ENCODE peak calls at places on chromosomes 4 and X, in nine cellular contexts. P is RPMI7951, Y is NCI-H1092 treated with DMSO at 0.1 percent for 48 hours, M is NCI-H1105, G is fibroblast of lung, N is ureter, B is ACHN, W is nucleus accumbens, S is GM13976. K is an unnamed sample.

GRCh38 chr4:153318696-153319320 is 25.7 kb upstream of the MND1 start:
- DNase-seq in P (peak), Y (peak), M (peak), G (peak), N (no peak), B (peak), W (no peak), S (peak), K (no peak)

GRCh38 chr4:3402409-3403103 is 39.2 kb upstream of the HGFAC start:
- DNase-seq in P (peak), Y (no peak), M (no peak), G (peak), N (peak), B (no peak), W (no peak), S (no peak), K (no peak)

GRCh38 chrX:119062750-119063374 is 9.9 kb upstream of the CT47C1 start:
- DNase-seq in P (peak), Y (no peak), M (no peak), G (peak), N (no peak), B (no peak), W (no peak), S (no peak), K (no peak)

GRCh38 chr4:7052923-7053715 is 9.9 kb downstream of the TADA2B start:
- DNase-seq in P (no peak), Y (no peak), M (no peak), G (peak), N (no peak), B (no peak), W (peak), S (no peak), K (no peak)

GRCh38 chr4:18935956-18936355 is 914.4 kb upstream of the LCORL start:
- DNase-seq in P (no peak), Y (no peak), M (no peak), G (peak), N (no peak), B (no peak), W (no peak), S (no peak), K (no peak)

GRCh38 chr4:165208741-165209388 is 1.5 kb downstream of the KLHL2 start:
- DNase-seq in P (no peak), Y (peak), M (peak), G (peak), N (no peak), B (peak), W (no peak), S (no peak), K (no peak)

GRCh38 chrX:149495573-149496071 is 9.5 kb downstream of the IDS start:
- DNase-seq in P (peak), Y (no peak), M (no peak), G (peak), N (no peak), B (peak), W (no peak), S (no peak), K (no peak)

GRCh38 chr4:99815597-99816011 is 1.0 kb upstream of the DAPP1 start:
- DNase-seq in P (no peak), Y (no peak), M (peak), G (no peak), N (peak), B (no peak), W (no peak), S (no peak), K (no peak)

GRCh38 chr4:168710353-168710946 is 213.6 kb downstream of the PALLD start:
- DNase-seq in P (peak), Y (no peak), M (no peak), G (peak), N (no peak), B (peak), W (no peak), S (no peak), K (no peak)

GRCh38 chrX:39639871-39640270 is 457.9 kb downstream of the BCOR start:
- DNase-seq in P (no peak), Y (no peak), M (no peak), G (no peak), N (no peak), B (no peak), W (no peak), S (no peak), K (no peak)

GRCh38 chr4:5635826-5636196 is 72.5 kb downstream of the EVC2 start:
- DNase-seq in P (peak), Y (no peak), M (no peak), G (peak), N (no peak), B (no peak), W (no peak), S (no peak), K (no peak)

GRCh38 chr4:151472711-151473110 is 63.7 kb downstream of the FHIP1A start:
- DNase-seq in P (no peak), Y (no peak), M (no peak), G (no peak), N (no peak), B (no peak), W (no peak), S (no peak), K (no peak)

GRCh38 chr4:106255195-106255594 is 60.8 kb downstream of the TBCK start:
- DNase-seq in P (no peak), Y (no peak), M (no peak), G (no peak), N (no peak), B (no peak), W (no peak), S (no peak), K (no peak)

GRCh38 chr4:180190382-180190781 is 2052.8 kb upstream of the TENM3 start:
- DNase-seq in P (no peak), Y (no peak), M (no peak), G (no peak), N (no peak), B (no peak), W (no peak), S (peak), K (no peak)

GRCh38 chr4:75922588-75922987 is 18.2 kb downstream of the NAAA start:
- DNase-seq in P (no peak), Y (no peak), M (no peak), G (no peak), N (no peak), B (no peak), W (no peak), S (no peak), K (no peak)

GRCh38 chr4:41715155-41715554 is 33.4 kb downstream of the PHOX2B start:
- DNase-seq in P (no peak), Y (no peak), M (no peak), G (no peak), N (no peak), B (no peak), W (no peak), S (no peak), K (no peak)

GRCh38 chrX:153727108-153727931 is 2.7 kb downstream of the ABCD1 start:
- DNase-seq in P (no peak), Y (peak), M (peak), G (peak), N (no peak), B (no peak), W (peak), S (no peak), K (no peak)

GRCh38 chr4:71259911-71260331 is 78.9 kb upstream of the SLC4A4 start:
- DNase-seq in P (no peak), Y (no peak), M (no peak), G (no peak), N (no peak), B (no peak), W (no peak), S (no peak), K (no peak)

GRCh38 chrX:124507276-124507675 is 160.9 kb downstream of the SH2D1A start:
- DNase-seq in P (no peak), Y (no peak), M (no peak), G (no peak), N (no peak), B (no peak), W (no peak), S (no peak), K (no peak)

GRCh38 chrX:24646745-24647182 is 383 bp downstream of the PCYT1B start:
- DNase-seq in P (peak), Y (peak), M (peak), G (peak), N (no peak), B (no peak), W (no peak), S (no peak), K (no peak)

GRCh38 chrX:130885508-130885907 is 17.5 kb downstream of the ENOX2 start:
- DNase-seq in P (no peak), Y (no peak), M (no peak), G (no peak), N (no peak), B (no peak), W (no peak), S (no peak), K (no peak)

GRCh38 chrX:68490644-68491043 is 8.2 kb upstream of the YIPF6 start:
- DNase-seq in P (peak), Y (no peak), M (peak), G (no peak), N (no peak), B (peak), W (no peak), S (no peak), K (no peak)

GRCh38 chr4:165874799-165875371 is 1.8 kb downstream of the TLL1 start:
- DNase-seq in P (no peak), Y (no peak), M (no peak), G (no peak), N (no peak), B (peak), W (no peak), S (no peak), K (peak)

GRCh38 chr4:52019941-52020657 is at the start of gene LRRC66:
- DNase-seq in P (no peak), Y (no peak), M (no peak), G (no peak), N (no peak), B (no peak), W (no peak), S (no peak), K (no peak)

GRCh38 chrX:123087326-123087725 is 96.8 kb upstream of the GRIA3 start:
- DNase-seq in P (no peak), Y (no peak), M (no peak), G (peak), N (no peak), B (peak), W (no peak), S (no peak), K (no peak)

GRCh38 chr4:42282081-42282901 is 115.0 kb upstream of the SHISA3 start:
- DNase-seq in P (peak), Y (peak), M (peak), G (peak), N (peak), B (peak), W (peak), S (peak), K (peak)

K was measured in progenitor cell of endocrine pancreas.